ENCODE peak calls at places on chromosomes 2 and 18, in nine cellular contexts. G, D, H, P, C, E, K, J and Y are unnamed samples.

GRCh38 chr2:196954001-196954400 is 27.5 kb upstream of the PGAP1 start:
- DNase-seq in K (no peak), C (no peak), P (no peak), J (no peak), D (no peak), H (no peak), E (no peak), G (no peak), Y (no peak)

GRCh38 chr2:106144621-106145331 is 49.3 kb downstream of the UXS1 start:
- DNase-seq in G (no peak), K (no peak), H (no peak), D (no peak), J (no peak), P (peak), C (no peak), E (peak), Y (no peak)

GRCh38 chr2:44273596-44273995 is 1.7 kb upstream of the SLC3A1 start:
- DNase-seq in G (no peak), H (no peak), D (no peak), K (no peak), C (no peak), J (no peak), P (no peak), E (no peak), Y (no peak)

GRCh38 chr18:7579176-7579922 is 12.2 kb downstream of the PTPRM start:
- DNase-seq in P (no peak), J (no peak), D (no peak), C (no peak), G (no peak), K (no peak), E (no peak), H (no peak), Y (no peak)

GRCh38 chr2:68294913-68295312 is 24.8 kb downstream of the CNRIP1 start:
- DNase-seq in D (no peak), C (no peak), G (no peak), E (no peak), J (no peak), H (no peak), K (no peak), P (no peak), Y (no peak)

GRCh38 chr2:25041307-25041927 is 459 bp upstream of the EFR3B start:
- DNase-seq in J (peak), H (no peak), G (peak), D (peak), P (peak), K (peak), C (peak), E (no peak), Y (no peak)

GRCh38 chr2:200469708-200470600 is 39.9 kb downstream of the KCTD18 start:
- DNase-seq in J (peak), C (no peak), E (no peak), K (no peak), H (no peak), G (peak), P (no peak), D (no peak), Y (no peak)

GRCh38 chr2:37585982-37586621 is 85.3 kb downstream of the CDC42EP3 start:
- DNase-seq in K (no peak), E (peak), J (no peak), H (peak), G (no peak), C (no peak), D (no peak), P (peak), Y (no peak)

GRCh38 chr2:227781841-227782240 is 31.8 kb upstream of the CCL20 start:
- DNase-seq in J (no peak), H (peak), C (no peak), P (no peak), D (no peak), G (no peak), K (no peak), E (no peak), Y (no peak)

GRCh38 chr2:95240091-95240490 is 32.8 kb downstream of the ZNF892 start:
- DNase-seq in J (no peak), E (no peak), G (no peak), C (no peak), P (no peak), K (no peak), H (no peak), D (no peak), Y (no peak)

GRCh38 chr2:54657664-54658083 is 65.8 kb upstream of the EML6 start:
- DNase-seq in K (peak), H (no peak), C (peak), E (no peak), G (no peak), J (no peak), P (peak), D (peak), Y (no peak)

GRCh38 chr2:21118302-21118920 is 5.4 kb upstream of the TDRD15 start:
- DNase-seq in P (peak), C (peak), J (no peak), H (no peak), G (peak), D (peak), E (no peak), K (peak), Y (peak)

GRCh38 chr2:237564526-237565131 is 1.7 kb upstream of the PRLH start:
- DNase-seq in G (no peak), D (no peak), P (no peak), K (no peak), E (no peak), J (no peak), C (no peak), H (no peak), Y (no peak)

GRCh38 chr18:79970419-79971133 is 6.1 kb downstream of the HSBP1L1 start:
- DNase-seq in J (no peak), C (no peak), P (no peak), D (no peak), K (no peak), G (no peak), H (no peak), E (no peak), Y (no peak)

GRCh38 chr2:157747695-157748370 is 119.2 kb upstream of the ACVR1C start:
- DNase-seq in G (no peak), E (no peak), C (peak), H (peak), D (no peak), P (no peak), J (no peak), K (no peak), Y (no peak)

GRCh38 chr2:205040323-205040722 is 495.0 kb downstream of the PARD3B start:
- DNase-seq in G (no peak), K (no peak), H (no peak), J (no peak), D (no peak), E (no peak), P (no peak), C (no peak), Y (no peak)

GRCh38 chr2:72927066-72927465 is 9.7 kb downstream of the EMX1 start:
- DNase-seq in D (no peak), P (no peak), J (no peak), K (no peak), C (no peak), G (no peak), H (no peak), E (no peak), Y (no peak)

GRCh38 chr2:234195516-234195915 is 145.0 kb downstream of the SPP2 start:
- DNase-seq in D (no peak), C (no peak), G (no peak), H (no peak), K (no peak), J (no peak), E (no peak), P (no peak), Y (no peak)

GRCh38 chr2:212274215-212274614 is 264.4 kb downstream of the ERBB4 start:
- DNase-seq in K (no peak), E (no peak), J (no peak), G (no peak), C (no peak), P (no peak), H (no peak), D (no peak), Y (no peak)

GRCh38 chr2:210503622-210504300 is 27.2 kb upstream of the LANCL1 start:
- DNase-seq in H (no peak), C (no peak), E (no peak), J (peak), P (no peak), D (no peak), K (no peak), G (peak), Y (no peak)

GRCh38 chr2:59000796-59001195 is 759.7 kb upstream of the FANCL start:
- DNase-seq in E (no peak), G (no peak), K (no peak), P (peak), H (no peak), D (no peak), C (no peak), J (no peak), Y (no peak)

GRCh38 chr18:3612315-3612714 is 162.3 kb downstream of the TGIF1 start:
- DNase-seq in P (no peak), E (no peak), J (no peak), K (no peak), G (peak), D (no peak), H (no peak), C (no peak), Y (no peak)

GRCh38 chr2:142834003-142834402 is 43.5 kb upstream of the KYNU start:
- DNase-seq in J (no peak), D (no peak), P (peak), H (no peak), K (no peak), C (no peak), G (no peak), E (no peak), Y (no peak)

GRCh38 chr2:8457620-8458255 is 224.1 kb upstream of the ID2 start:
- DNase-seq in E (no peak), C (no peak), G (no peak), J (no peak), H (peak), P (no peak), D (no peak), K (no peak), Y (no peak)

GRCh38 chr2:95220449-95220848 is 13.1 kb downstream of the ZNF892 start:
- DNase-seq in E (no peak), J (no peak), P (no peak), H (no peak), D (no peak), G (no peak), C (no peak), K (no peak), Y (no peak)